ENCODE peak calls at places on chromosomes 16 and 17, in seven cellular contexts. A is memory B cell; T is AML-193; F is BJ; Z is stimulated activated CD4-positive, alpha-beta T cell treated with anti-CD3 and anti-CD28 coated beads, Interleukin-1b, Interleukin-23, amount 100 ng/mL, for 48 hours; I is H54; S is fibroblast of mammary gland. X is an unnamed sample.

GRCh38 chr16:31528726-31529397 is 1.2 kb downstream of the AHSP start:
- DNase-seq in T (no peak), S (no peak), A (no peak), I (no peak), F (no peak), Z (no peak), X (no peak)

GRCh38 chr16:81457326-81458133 is 12.9 kb downstream of the CMIP start:
- DNase-seq in Z (no peak), I (peak), T (peak), S (peak), A (no peak), F (peak), X (no peak)

GRCh38 chr16:25265968-25266367 is 8.3 kb upstream of the ZKSCAN2 start:
- DNase-seq in S (no peak), Z (no peak), F (no peak), T (no peak), A (no peak), I (no peak), X (no peak)

GRCh38 chr17:63498621-63499195 is 21.8 kb downstream of the ACE start:
- DNase-seq in I (no peak), S (peak), F (peak), Z (no peak), A (no peak), T (no peak), X (peak)

GRCh38 chr17:33163827-33164555 is 129.1 kb downstream of the ASIC2 start:
- DNase-seq in A (no peak), I (no peak), S (peak), Z (no peak), T (no peak), F (no peak), X (no peak)

GRCh38 chr17:66459811-66460270 is 157.4 kb downstream of the PRKCA start:
- DNase-seq in F (peak), S (peak), T (peak), A (no peak), I (peak), Z (peak), X (peak)

GRCh38 chr17:63780507-63780906 is 6.5 kb downstream of the DDX42 start:
- DNase-seq in T (no peak), S (peak), F (no peak), A (no peak), I (no peak), Z (no peak), X (no peak)

GRCh38 chr17:46770818-46771600 is 47.5 kb downstream of the WNT3 start:
- DNase-seq in F (no peak), Z (peak), S (peak), I (no peak), A (peak), T (peak), X (no peak)

GRCh38 chr17:64739316-64740058 is 77.4 kb upstream of the SMURF2 start:
- DNase-seq in T (no peak), Z (no peak), A (no peak), S (peak), I (no peak), F (no peak), X (peak)

GRCh38 chr16:78259883-78260282 is 160.4 kb downstream of the WWOX start:
- DNase-seq in Z (no peak), S (no peak), A (no peak), T (no peak), I (no peak), F (no peak), X (no peak)

GRCh38 chr17:18259621-18260331 is 686 bp upstream of the MIEF2 start:
- DNase-seq in A (no peak), Z (no peak), F (no peak), S (no peak), T (no peak), I (peak), X (no peak)

GRCh38 chr16:47463771-47464624 is 2.9 kb downstream of the PHKB start:
- DNase-seq in T (no peak), I (no peak), F (no peak), A (no peak), S (no peak), Z (no peak), X (peak)

GRCh38 chr16:65249768-65250167 is 127.9 kb upstream of the CDH11 start:
- DNase-seq in S (peak), Z (no peak), T (no peak), A (no peak), I (no peak), F (no peak), X (no peak)

GRCh38 chr17:78995022-78995760 is 14.4 kb downstream of the CANT1 start:
- DNase-seq in S (no peak), A (no peak), T (no peak), F (no peak), Z (no peak), I (no peak), X (no peak)

GRCh38 chr16:14110728-14111251 is 39.7 kb downstream of the MRTFB start:
- DNase-seq in T (no peak), S (no peak), Z (no peak), A (no peak), F (no peak), I (no peak), X (no peak)

GRCh38 chr17:43125967-43126910 is 1.1 kb upstream of the BRCA1 start:
- DNase-seq in T (no peak), A (no peak), I (no peak), S (peak), F (no peak), Z (no peak), X (no peak)

GRCh38 chr17:39400547-39401411 is 647 bp downstream of the FBXL20 start:
- DNase-seq in I (no peak), T (no peak), F (no peak), A (no peak), Z (peak), S (no peak), X (no peak)

GRCh38 chr17:21298983-21299519 is 14.5 kb downstream of the MAP2K3 start:
- DNase-seq in F (no peak), T (no peak), S (no peak), I (no peak), Z (no peak), A (no peak), X (no peak)

GRCh38 chr17:80961516-80961915 is 30.1 kb upstream of the CHMP6 start:
- DNase-seq in S (no peak), I (no peak), F (no peak), Z (no peak), T (no peak), A (no peak), X (no peak)

GRCh38 chr17:44988256-44988942 is 20.3 kb upstream of the C1QL1 start:
- DNase-seq in I (no peak), F (no peak), T (no peak), S (no peak), Z (no peak), A (no peak), X (no peak)

GRCh38 chr17:3740611-3741073 is 16.9 kb downstream of the HASPIN start:
- DNase-seq in S (no peak), Z (no peak), F (no peak), T (no peak), I (no peak), A (peak), X (no peak)

GRCh38 chr16:7268182-7268581 is 64.5 kb upstream of the RBFOX1 start:
- DNase-seq in A (no peak), I (peak), Z (no peak), S (peak), T (peak), F (no peak), X (no peak)

GRCh38 chr16:20114356-20114755 is 40.7 kb upstream of the GPR139 start:
- DNase-seq in A (no peak), F (no peak), I (peak), Z (no peak), S (peak), T (no peak), X (no peak)

GRCh38 chr17:4771519-4772234 is at the start of gene TM4SF5:
- DNase-seq in T (no peak), Z (no peak), I (peak), S (no peak), A (no peak), F (no peak), X (no peak)

GRCh38 chr17:64131606-64132270 is 1.8 kb upstream of the ERN1 start:
- DNase-seq in S (no peak), Z (no peak), A (no peak), F (no peak), T (no peak), I (no peak), X (no peak)

GRCh38 chr16:73065617-73066313 is 17.8 kb upstream of the ZFHX3 start:
- DNase-seq in Z (no peak), F (no peak), A (no peak), T (no peak), S (no peak), I (no peak), X (no peak)

GRCh38 chr17:81601525-81602120 is 35.3 kb downstream of the NPLOC4 start:
- DNase-seq in Z (peak), A (peak), S (peak), F (no peak), T (peak), I (no peak), X (peak)

GRCh38 chr16:72825912-72826621 is 221.9 kb downstream of the ZFHX3 start:
- DNase-seq in T (no peak), Z (no peak), S (no peak), F (no peak), A (no peak), I (no peak), X (no peak)

GRCh38 chr16:74868501-74868900 is 93.9 kb upstream of the FA2H start:
- DNase-seq in I (no peak), T (no peak), A (no peak), Z (no peak), S (peak), F (no peak), X (no peak)

GRCh38 chr16:17446661-17447060 is 24.1 kb downstream of the XYLT1 start:
- DNase-seq in T (no peak), A (no peak), S (no peak), F (no peak), I (no peak), Z (no peak), X (no peak)

GRCh38 chr17:63395075-63395815 is 50.9 kb downstream of the CYB561 start:
- DNase-seq in Z (no peak), A (no peak), F (peak), I (no peak), T (no peak), S (peak), X (peak)

GRCh38 chr17:7910711-7911110 is 5.4 kb downstream of the RNF227 start:
- DNase-seq in S (no peak), I (no peak), A (no peak), Z (no peak), T (no peak), F (no peak), X (no peak)

GRCh38 chr16:85582177-85582888 is 30.8 kb upstream of the GSE1 start:
- DNase-seq in F (no peak), Z (no peak), T (no peak), A (no peak), S (no peak), I (no peak), X (peak)

GRCh38 chr16:58652741-58653140 is 23.1 kb upstream of the CNOT1 start:
- DNase-seq in S (peak), A (no peak), Z (no peak), F (no peak), T (no peak), I (no peak), X (peak)

X was measured in fibroblast of gingiva.